ENCODE peak calls at places on chromosomes 1 and 21, in six cellular contexts. One of them, this sample, is unnamed.

GRCh38 chr1:161196521-161197451 is 2.1 kb downstream of the ADAMTS4 start:
- DNase-seq in Calu3: no peak
- DNase-seq in ovary: no peak
- DNase-seq in stromal cell of bone marrow: peak
- DNase-seq in bronchial epithelial cell: no peak
- DNase-seq in HCT116: no peak
- DNase-seq in this sample: no peak

GRCh38 chr1:103365860-103366569 is 159.5 kb upstream of the RNPC3 start:
- DNase-seq in Calu3: no peak
- DNase-seq in ovary: no peak
- DNase-seq in stromal cell of bone marrow: no peak
- DNase-seq in bronchial epithelial cell: no peak
- DNase-seq in HCT116: no peak
- DNase-seq in this sample: no peak

GRCh38 chr1:147895123-147895522 is 7.5 kb upstream of the GJA8 start:
- DNase-seq in Calu3: no peak
- DNase-seq in ovary: no peak
- DNase-seq in stromal cell of bone marrow: no peak
- DNase-seq in bronchial epithelial cell: no peak
- DNase-seq in HCT116: no peak
- DNase-seq in this sample: no peak

GRCh38 chr1:200317236-200317635 is 92.6 kb downstream of the ZNF281 start:
- DNase-seq in Calu3: no peak
- DNase-seq in ovary: no peak
- DNase-seq in stromal cell of bone marrow: no peak
- DNase-seq in bronchial epithelial cell: peak
- DNase-seq in HCT116: no peak
- DNase-seq in this sample: no peak

GRCh38 chr1:159881930-159882839 is 17.8 kb downstream of the CFAP45 start:
- DNase-seq in Calu3: peak
- DNase-seq in ovary: peak
- DNase-seq in stromal cell of bone marrow: peak
- DNase-seq in bronchial epithelial cell: peak
- DNase-seq in HCT116: peak
- DNase-seq in this sample: peak

GRCh38 chr1:244833734-244834595 is 1.5 kb upstream of the COX20 start:
- DNase-seq in Calu3: peak
- DNase-seq in ovary: peak
- DNase-seq in stromal cell of bone marrow: peak
- DNase-seq in bronchial epithelial cell: peak
- DNase-seq in HCT116: peak
- DNase-seq in this sample: no peak

GRCh38 chr1:33893147-33893830 is 29.4 kb downstream of the HMGB4 start:
- DNase-seq in Calu3: no peak
- DNase-seq in ovary: no peak
- DNase-seq in stromal cell of bone marrow: peak
- DNase-seq in bronchial epithelial cell: no peak
- DNase-seq in HCT116: no peak
- DNase-seq in this sample: no peak

GRCh38 chr1:3471356-3472087 is 17.1 kb downstream of the ARHGEF16 start:
- DNase-seq in Calu3: no peak
- DNase-seq in ovary: peak
- DNase-seq in stromal cell of bone marrow: no peak
- DNase-seq in bronchial epithelial cell: peak
- DNase-seq in HCT116: no peak
- DNase-seq in this sample: no peak

GRCh38 chr1:151992345-151993083 is 1.1 kb downstream of the S100A10 start:
- DNase-seq in Calu3: peak
- DNase-seq in ovary: peak
- DNase-seq in stromal cell of bone marrow: peak
- DNase-seq in bronchial epithelial cell: peak
- DNase-seq in HCT116: peak
- DNase-seq in this sample: peak

GRCh38 chr1:21082078-21082477 is 94.6 kb downstream of the EIF4G3 start:
- DNase-seq in Calu3: no peak
- DNase-seq in ovary: no peak
- DNase-seq in stromal cell of bone marrow: no peak
- DNase-seq in bronchial epithelial cell: no peak
- DNase-seq in HCT116: no peak
- DNase-seq in this sample: no peak

GRCh38 chr1:39608906-39609305 is 30.5 kb downstream of the HEYL start:
- DNase-seq in Calu3: no peak
- DNase-seq in ovary: no peak
- DNase-seq in stromal cell of bone marrow: no peak
- DNase-seq in bronchial epithelial cell: no peak
- DNase-seq in HCT116: no peak
- DNase-seq in this sample: no peak

GRCh38 chr1:229461032-229461668 is 27.3 kb upstream of the ACTA1 start:
- DNase-seq in Calu3: no peak
- DNase-seq in ovary: no peak
- DNase-seq in stromal cell of bone marrow: no peak
- DNase-seq in bronchial epithelial cell: no peak
- DNase-seq in HCT116: no peak
- DNase-seq in this sample: no peak

GRCh38 chr1:168092151-168092550 is 44.6 kb downstream of the GPR161 start:
- DNase-seq in Calu3: no peak
- DNase-seq in ovary: no peak
- DNase-seq in stromal cell of bone marrow: no peak
- DNase-seq in bronchial epithelial cell: no peak
- DNase-seq in HCT116: no peak
- DNase-seq in this sample: no peak

GRCh38 chr1:10629091-10629815 is 154.5 kb downstream of the PEX14 start:
- DNase-seq in Calu3: no peak
- DNase-seq in ovary: no peak
- DNase-seq in stromal cell of bone marrow: no peak
- DNase-seq in bronchial epithelial cell: no peak
- DNase-seq in HCT116: no peak
- DNase-seq in this sample: no peak

GRCh38 chr21:32771134-32771523 is 426 bp downstream of the PAXBP1 start:
- DNase-seq in Calu3: peak
- DNase-seq in ovary: peak
- DNase-seq in stromal cell of bone marrow: peak
- DNase-seq in bronchial epithelial cell: peak
- DNase-seq in HCT116: no peak
- DNase-seq in this sample: no peak

GRCh38 chr1:218344814-218345672 is at the start of gene TGFB2:
- DNase-seq in Calu3: peak
- DNase-seq in ovary: peak
- DNase-seq in stromal cell of bone marrow: peak
- DNase-seq in bronchial epithelial cell: peak
- DNase-seq in HCT116: no peak
- DNase-seq in this sample: no peak

GRCh38 chr1:30816211-30817082 is 58.9 kb upstream of the LAPTM5 start:
- DNase-seq in Calu3: peak
- DNase-seq in ovary: peak
- DNase-seq in stromal cell of bone marrow: peak
- DNase-seq in bronchial epithelial cell: peak
- DNase-seq in HCT116: no peak
- DNase-seq in this sample: peak

GRCh38 chr1:214401666-214402065 is 120.7 kb downstream of the SMYD2 start:
- DNase-seq in Calu3: no peak
- DNase-seq in ovary: no peak
- DNase-seq in stromal cell of bone marrow: no peak
- DNase-seq in bronchial epithelial cell: no peak
- DNase-seq in HCT116: no peak
- DNase-seq in this sample: no peak

GRCh38 chr1:109669246-109669948 is 1.5 kb downstream of the GSTM2 start:
- DNase-seq in Calu3: no peak
- DNase-seq in ovary: no peak
- DNase-seq in stromal cell of bone marrow: no peak
- DNase-seq in bronchial epithelial cell: no peak
- DNase-seq in HCT116: no peak
- DNase-seq in this sample: no peak

GRCh38 chr1:33435096-33435820 is 4.4 kb upstream of the PHC2 start:
- DNase-seq in Calu3: no peak
- DNase-seq in ovary: no peak
- DNase-seq in stromal cell of bone marrow: peak
- DNase-seq in bronchial epithelial cell: peak
- DNase-seq in HCT116: no peak
- DNase-seq in this sample: no peak

GRCh38 chr1:21106238-21106637 is 70.5 kb downstream of the EIF4G3 start:
- DNase-seq in Calu3: no peak
- DNase-seq in ovary: no peak
- DNase-seq in stromal cell of bone marrow: no peak
- DNase-seq in bronchial epithelial cell: no peak
- DNase-seq in HCT116: no peak
- DNase-seq in this sample: no peak

GRCh38 chr1:57410532-57410931 is 13.3 kb downstream of the DAB1 start:
- DNase-seq in Calu3: no peak
- DNase-seq in ovary: no peak
- DNase-seq in stromal cell of bone marrow: no peak
- DNase-seq in bronchial epithelial cell: no peak
- DNase-seq in HCT116: no peak
- DNase-seq in this sample: no peak

GRCh38 chr1:39755965-39756659 is 15.0 kb downstream of the OXCT2 start:
- DNase-seq in Calu3: no peak
- DNase-seq in ovary: no peak
- DNase-seq in stromal cell of bone marrow: no peak
- DNase-seq in bronchial epithelial cell: no peak
- DNase-seq in HCT116: no peak
- DNase-seq in this sample: no peak

GRCh38 chr1:36086529-36087232 is 2.0 kb upstream of the ADPRS start:
- DNase-seq in Calu3: no peak
- DNase-seq in ovary: no peak
- DNase-seq in stromal cell of bone marrow: no peak
- DNase-seq in bronchial epithelial cell: no peak
- DNase-seq in HCT116: no peak
- DNase-seq in this sample: no peak

This sample was measured in keratinocyte.